ENCODE peak calls at places on chromosomes 11 and 22, in four cellular contexts. G, W, J and D are unnamed samples. For H3K9me3, the result is how much of the 10 kb centered on the place peaks cover.

GRCh38 chr11:126318642-126319373 is 14.9 kb downstream of the DCPS start:
- DNase-seq in G (peak), W (no peak), J (peak), D (no peak)

GRCh38 chr11:65546217-65546958 is 11.8 kb downstream of the LTBP3 start:
- DNase-seq in W (peak), G (peak), J (peak), D (peak)

GRCh38 chr11:11211888-11212287 is 141.2 kb downstream of the CSNK2A3 start:
- DNase-seq in G (no peak), W (no peak), J (no peak), D (no peak)

GRCh38 chr22:39669432-39669831 is 98.9 kb downstream of the CACNA1I start:
- DNase-seq in W (no peak), J (no peak), G (no peak), D (no peak)

GRCh38 chr11:111548542-111548941 is 8.0 kb downstream of the LAYN start:
- DNase-seq in W (no peak), G (no peak), J (no peak), D (no peak)

GRCh38 chr11:363948-364761 is 5.1 kb upstream of the B4GALNT4 start:
- DNase-seq in W (peak), G (peak), J (no peak), D (peak)

GRCh38 chr11:92002568-92002967 is 222.1 kb upstream of the FAT3 start:
- DNase-seq in J (no peak), G (no peak), W (no peak), D (no peak)

GRCh38 chr22:32343929-32344328 is 13.7 kb upstream of the RFPL3 start:
- DNase-seq in W (no peak), G (no peak), J (no peak), D (no peak)

GRCh38 chr11:69541501-69542313 is 60.2 kb downstream of the LINC01488 start:
- DNase-seq in W (peak), G (no peak), J (no peak), D (no peak)

DNA sequence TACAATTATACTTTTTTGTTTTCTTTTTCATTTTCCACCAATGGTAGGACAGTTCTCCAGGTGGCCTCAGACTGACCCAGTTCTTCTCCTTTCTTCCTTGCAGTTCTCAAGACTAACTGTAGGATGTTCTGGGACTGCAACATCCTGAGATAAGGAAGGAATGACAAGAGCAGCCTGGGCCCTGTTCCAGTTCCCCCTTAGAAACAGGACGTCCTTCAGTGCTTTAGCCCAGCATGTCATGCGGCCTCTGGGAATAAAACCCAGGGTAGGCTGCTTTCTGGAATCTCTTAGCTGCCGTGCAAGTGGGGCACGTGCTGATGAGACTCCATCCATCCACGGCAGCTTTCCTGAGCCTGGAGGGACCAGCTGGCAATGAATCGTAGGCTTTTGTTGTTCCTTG is 24.0 kb upstream of the CADM1 start:
- DNase-seq in G (no peak), J (no peak), W (no peak), D (no peak)
- TF ChIP-seq CTCF in G (no peak), J (no peak), W (no peak), D (no peak)

DNA sequence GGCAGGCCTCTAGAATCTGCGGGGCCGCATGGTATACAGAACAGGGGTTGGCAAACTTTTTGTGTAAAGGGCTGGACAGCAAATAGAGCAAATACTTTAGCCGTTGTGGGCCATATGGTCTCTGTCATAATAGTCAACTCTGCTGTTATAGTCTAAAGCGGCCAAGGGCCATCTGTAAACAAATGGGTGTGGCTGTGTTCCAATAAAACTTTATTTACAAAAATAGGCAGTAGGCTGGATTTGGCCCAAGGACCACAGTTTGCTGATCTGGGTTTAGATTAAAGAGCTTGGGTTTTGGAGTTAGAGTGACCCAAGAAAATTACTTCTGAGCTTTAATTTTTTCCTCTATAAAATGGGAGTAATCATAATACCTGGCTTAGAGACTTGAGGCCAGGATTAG is 32.7 kb downstream of the FBLN1 start:
- DNase-seq in G (no peak), W (no peak), J (no peak), D (no peak)
- H3K27ac ChIP-seq in G (no peak), W (peak), J (no peak), D (no peak)

GRCh38 chr22:29517215-29517908 is 36.2 kb downstream of the THOC5 start:
- DNase-seq in W (no peak), G (no peak), J (peak), D (no peak)
- H3K9me3 ChIP-seq in W (under half), G (under half), J (under half), D (under half)

DNA sequence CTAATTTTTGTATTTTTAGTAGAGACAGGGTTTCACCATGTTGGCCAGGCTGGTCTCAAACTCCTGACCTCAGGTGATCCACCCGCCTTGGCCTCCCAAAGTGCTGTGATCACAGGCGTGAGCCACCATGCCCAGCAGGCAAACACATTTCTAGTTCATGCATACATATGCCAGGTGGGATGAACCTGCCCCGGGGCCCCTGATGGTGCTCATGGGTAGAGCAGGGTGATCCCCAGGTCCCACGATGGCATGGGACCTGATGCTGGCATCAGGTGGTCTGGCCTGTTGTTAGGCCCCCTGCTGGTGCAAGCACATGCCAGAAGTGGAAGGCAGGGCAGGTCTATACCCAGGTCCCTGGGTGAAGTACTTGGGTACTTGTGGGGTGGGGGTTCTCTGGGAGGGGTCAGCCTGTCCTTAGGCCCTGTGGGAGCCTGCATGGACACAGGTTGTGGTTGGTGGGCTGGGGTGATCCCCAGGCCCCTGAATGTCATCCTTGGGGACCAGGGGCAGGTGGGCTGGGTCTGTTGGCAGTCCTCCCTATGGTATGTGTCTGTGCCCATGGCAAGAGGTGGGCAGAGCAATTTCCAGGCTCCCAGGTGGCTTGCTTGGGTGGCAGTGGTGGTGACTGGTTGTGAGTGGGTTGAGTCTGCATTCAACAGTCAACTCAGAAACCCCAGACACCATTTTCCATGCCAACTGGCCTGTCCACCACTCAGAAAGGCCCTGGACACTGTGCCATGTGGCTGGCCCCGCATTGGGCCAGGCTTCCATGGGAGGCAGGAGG is 9.6 kb upstream of the RGL4 start:
- DNase-seq in G (no peak), W (peak), J (no peak), D (no peak)
- TF ChIP-seq CTCF in G (no peak), W (no peak), J (no peak), D (no peak)

GRCh38 chr22:48089601-48090331 is 1327.3 kb downstream of the TBC1D22A start:
- DNase-seq in J (peak), G (peak), W (peak), D (no peak)
- H3K27ac ChIP-seq in J (no peak), G (peak), W (no peak), D (no peak)

GRCh38 chr11:108709741-108710140 is 44.9 kb downstream of the DDX10 start:
- DNase-seq in G (no peak), W (no peak), J (no peak), D (no peak)
- H3K9me3 ChIP-seq in G (under half), W (under half), J (under half), D (under half)

GRCh38 chr22:35736701-35737100 is 19.0 kb downstream of the APOL5 start:
- DNase-seq in J (no peak), W (no peak), G (no peak), D (no peak)

GRCh38 chr22:35740616-35741015 is 22.9 kb downstream of the APOL5 start:
- DNase-seq in G (no peak), W (no peak), J (no peak), D (no peak)

GRCh38 chr22:35739076-35739475 is 21.4 kb downstream of the APOL5 start:
- DNase-seq in J (no peak), W (no peak), G (no peak), D (no peak)

GRCh38 chr22:35742342-35743100 is 24.8 kb downstream of the APOL5 start:
- DNase-seq in W (no peak), J (peak), G (no peak), D (no peak)

GRCh38 chr22:35739642-35740041 is 22.0 kb downstream of the APOL5 start:
- DNase-seq in G (no peak), W (no peak), J (no peak), D (no peak)
- TF ChIP-seq CTCF in G (peak), W (no peak), J (peak), D (peak)

GRCh38 chr11:128208329-128209220 is 378.8 kb downstream of the ETS1 start:
- DNase-seq in G (no peak), W (no peak), J (peak), D (no peak)
- H3K27ac ChIP-seq in G (no peak), W (no peak), J (peak), D (no peak)

GRCh38 chr11:2428322-2428795 is 16.0 kb downstream of the TRPM5 start:
- DNase-seq in J (peak), W (peak), G (peak), D (peak)
- H3K9me3 ChIP-seq in J (under half), W (under half), G (under half), D (under half)

GRCh38 chr11:74169736-74170458 is 905 bp downstream of the C2CD3 start:
- DNase-seq in J (no peak), W (no peak), G (no peak), D (no peak)

GRCh38 chr11:74175923-74176322 is 4.8 kb downstream of the PPME1 start:
- DNase-seq in G (no peak), W (no peak), J (no peak), D (no peak)

GRCh38 chr11:74170694-74171629 is at the start of the genes C2CD3 and PPME1:
- DNase-seq in J (peak), W (peak), G (peak), D (peak)

GRCh38 chr11:74168838-74169237 is 2.0 kb downstream of the C2CD3 start:
- DNase-seq in W (no peak), J (no peak), G (no peak), D (no peak)

DNA sequence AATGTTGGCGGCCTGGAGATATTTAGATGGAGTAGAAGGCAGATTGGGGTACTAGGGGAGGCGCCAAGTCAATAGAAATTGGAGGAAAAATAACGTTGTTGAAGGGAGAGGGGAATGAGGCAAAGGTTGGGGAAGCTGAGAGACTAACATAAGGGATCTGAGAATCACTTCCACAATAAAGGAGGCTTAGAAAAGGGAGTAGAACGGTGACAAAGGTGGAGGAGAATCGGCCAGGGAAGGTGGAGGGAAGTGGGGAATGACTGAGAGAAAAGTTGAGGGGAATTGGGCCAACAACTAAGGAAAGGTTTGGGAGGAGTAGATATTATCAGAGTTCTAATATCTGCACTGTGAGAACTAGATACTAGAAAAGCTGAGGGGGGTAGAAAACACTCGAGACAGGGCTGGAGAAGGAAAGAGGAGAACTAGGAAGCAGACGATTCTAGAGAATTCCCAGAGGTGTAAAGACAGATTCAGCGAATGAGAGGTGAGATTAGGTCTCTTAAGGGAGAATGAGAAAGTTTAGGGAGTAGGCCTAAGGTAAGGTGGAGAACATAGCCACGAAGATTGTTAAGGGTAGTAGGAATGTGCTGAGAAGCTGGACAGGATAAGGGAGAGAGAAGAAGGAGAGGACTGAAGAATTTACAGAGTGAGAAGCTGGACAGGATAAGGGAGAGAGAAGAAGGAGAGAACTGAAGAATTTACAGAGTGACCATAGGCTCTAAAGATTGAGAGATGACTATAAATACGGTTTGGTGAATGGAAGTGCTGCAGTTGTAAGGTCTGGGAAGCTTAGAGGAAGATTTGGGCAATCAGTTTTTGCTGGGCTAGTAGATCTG is 759 bp downstream of the PPME1 start:
- DNase-seq in J (no peak), W (no peak), G (no peak), D (no peak)
- TF ChIP-seq CTCF in J (no peak), W (no peak), G (no peak), D (no peak)